ENCODE peak calls at places on chromosomes 5 and 9, in six cellular contexts. Z, X, O, R, Q and J are unnamed samples.

GRCh38 chr9:76456202-76456926 is 2.6 kb upstream of the GCNT1 start:
- DNase-seq in O (peak; percentile 90), X (peak; percentile 85), R (peak; percentile 71), Q (no peak), Z (peak; percentile 89), J (peak; percentile 21)

GRCh38 chr9:95447660-95448420 is 68.9 kb downstream of the PTCH1 start:
- DNase-seq in R (no peak), Q (no peak), X (no peak), O (no peak), Z (no peak), J (no peak)

GRCh38 chr9:99811598-99812383 is 9.9 kb upstream of the NR4A3 start:
- DNase-seq in O (no peak), Q (no peak), X (no peak), Z (no peak), R (no peak), J (no peak)

GRCh38 chr9:111118256-111118950 is 80.1 kb upstream of the LPAR1 start:
- DNase-seq in Z (no peak), X (no peak), O (no peak), R (peak; percentile 13), Q (no peak), J (no peak)

GRCh38 chr9:4207881-4208615 is 91.8 kb downstream of the GLIS3 start:
- DNase-seq in X (no peak), Z (no peak), O (no peak), Q (no peak), R (peak; percentile 59), J (no peak)

GRCh38 chr9:127557466-127557869 is 54.6 kb upstream of the STXBP1 start:
- DNase-seq in X (no peak), O (no peak), Z (no peak), Q (no peak), R (peak; percentile 71), J (no peak)

GRCh38 chr5:98341038-98341710 is 432.3 kb upstream of the RGMB start:
- DNase-seq in R (peak; percentile 73), O (no peak), Q (no peak), Z (no peak), X (no peak), J (no peak)

GRCh38 chr9:91758491-91758981 is 191.5 kb downstream of the ROR2 start:
- DNase-seq in O (peak; percentile 71), X (no peak), R (peak; percentile 70), Q (no peak), Z (peak; percentile 25), J (no peak)

GRCh38 chr5:33334829-33335228 is 105.9 kb upstream of the TARS1 start:
- DNase-seq in Q (no peak), R (no peak), X (no peak), O (no peak), Z (no peak), J (no peak)

GRCh38 chr5:161740433-161740832 is 54.9 kb downstream of the GABRA6 start:
- DNase-seq in O (no peak), Q (no peak), Z (no peak), R (no peak), X (no peak), J (no peak)

GRCh38 chr5:176822041-176822425 is 11.7 kb downstream of the UNC5A start:
- DNase-seq in Q (no peak), Z (no peak), R (no peak), O (no peak), X (no peak), J (no peak)

GRCh38 chr5:152187668-152188067 is 217.4 kb downstream of the NMUR2 start:
- DNase-seq in R (no peak), O (no peak), Q (no peak), X (no peak), Z (no peak), J (no peak)

GRCh38 chr9:22157831-22158230 is 148.7 kb upstream of the CDKN2B start:
- DNase-seq in Z (no peak), Q (no peak), X (no peak), R (no peak), O (no peak), J (no peak)

GRCh38 chr9:123007269-123007668 is 26.2 kb upstream of the GPR21 start:
- DNase-seq in R (no peak), O (no peak), Q (no peak), X (no peak), Z (no peak), J (no peak)

DNA sequence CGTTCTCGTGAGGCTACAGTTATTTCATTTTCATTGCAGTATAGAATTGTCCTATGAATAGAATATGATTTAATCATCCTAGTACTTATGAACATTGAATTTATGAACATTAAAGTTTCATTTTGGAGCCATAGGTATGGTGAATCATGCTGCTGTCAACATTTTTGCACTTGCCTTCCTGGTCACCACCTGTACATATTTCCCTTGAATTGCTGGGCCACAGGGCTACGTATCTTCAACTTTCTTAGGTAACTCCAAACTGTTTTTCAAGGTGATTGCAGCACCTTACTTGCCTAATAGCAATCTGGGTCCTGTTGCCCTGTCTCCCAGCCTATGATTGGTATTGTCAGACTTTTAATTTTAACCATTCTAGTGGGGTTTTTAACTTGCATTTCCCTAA is 6.5 kb upstream of the RNF145 start:
- DNase-seq in R (no peak), Q (no peak), X (no peak), Z (no peak), O (no peak), J (no peak)
- H3K4me1 ChIP-seq in R (no peaks in the 10 kb centered on the region), Q (no peaks in the 10 kb centered on the region), X (peaks cover 15% of the 10 kb centered on the region), Z (peaks cover under 1% of the 10 kb centered on the region), O (no peaks in the 10 kb centered on the region), J (no peaks in the 10 kb centered on the region)

DNA sequence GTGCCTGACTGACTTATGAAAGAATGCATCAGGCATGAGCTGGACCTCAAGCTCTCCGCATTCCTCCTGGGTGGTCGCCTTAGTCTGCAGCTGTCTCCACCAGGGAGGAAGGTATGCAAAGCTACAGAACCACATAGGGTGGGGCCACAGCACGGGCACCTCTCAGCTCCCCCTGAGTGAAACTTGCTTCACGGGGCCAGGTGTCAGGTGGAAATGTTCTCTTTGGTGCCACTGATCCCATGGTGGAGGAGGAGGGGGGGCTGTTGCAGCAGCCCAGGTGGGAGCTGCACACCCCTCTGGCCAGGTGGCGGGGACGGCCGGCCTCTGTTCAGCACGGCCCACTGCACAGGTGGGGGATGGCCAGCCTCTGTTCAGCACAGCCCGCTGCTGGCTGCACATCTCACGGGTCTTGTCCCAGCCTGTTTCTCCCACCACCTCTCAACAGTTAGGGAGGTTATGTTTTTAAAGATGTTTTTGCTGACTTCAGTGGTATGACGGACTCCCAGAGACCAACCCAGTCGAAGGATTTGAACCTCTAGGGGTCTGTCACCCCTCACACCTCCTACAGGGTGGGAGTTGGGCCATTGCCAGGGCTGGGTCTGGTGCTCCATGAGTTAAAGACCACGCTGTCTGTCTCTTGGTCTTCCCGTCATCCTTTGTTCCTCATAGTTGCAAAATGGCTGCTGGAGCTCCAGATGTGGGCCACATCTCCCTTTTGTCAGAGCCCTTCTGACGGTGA is 34.3 kb downstream of the MRPL36 start:
- DNase-seq in Q (no peak), Z (no peak), R (no peak), O (no peak), X (peak; percentile 58), J (no peak)
- H3K4me3 ChIP-seq in Q (no peak overlapping the region), Z (no peak overlapping the region), R (no peak overlapping the region), O (no peak overlapping the region), X (peak overlapping the region; percentile 11), J (no peak overlapping the region)

GRCh38 chr5:14810282-14810681 is 61.3 kb downstream of the ANKH start:
- DNase-seq in X (no peak), R (no peak), Z (no peak), Q (no peak), O (no peak), J (no peak)
- H3K4me1 ChIP-seq in X (peaks cover 38% of the 10 kb centered on the region), R (peaks cover 9% of the 10 kb centered on the region), Z (peaks cover 34% of the 10 kb centered on the region), Q (peaks cover 16% of the 10 kb centered on the region), O (no peaks in the 10 kb centered on the region), J (peaks cover 42% of the 10 kb centered on the region)

DNA sequence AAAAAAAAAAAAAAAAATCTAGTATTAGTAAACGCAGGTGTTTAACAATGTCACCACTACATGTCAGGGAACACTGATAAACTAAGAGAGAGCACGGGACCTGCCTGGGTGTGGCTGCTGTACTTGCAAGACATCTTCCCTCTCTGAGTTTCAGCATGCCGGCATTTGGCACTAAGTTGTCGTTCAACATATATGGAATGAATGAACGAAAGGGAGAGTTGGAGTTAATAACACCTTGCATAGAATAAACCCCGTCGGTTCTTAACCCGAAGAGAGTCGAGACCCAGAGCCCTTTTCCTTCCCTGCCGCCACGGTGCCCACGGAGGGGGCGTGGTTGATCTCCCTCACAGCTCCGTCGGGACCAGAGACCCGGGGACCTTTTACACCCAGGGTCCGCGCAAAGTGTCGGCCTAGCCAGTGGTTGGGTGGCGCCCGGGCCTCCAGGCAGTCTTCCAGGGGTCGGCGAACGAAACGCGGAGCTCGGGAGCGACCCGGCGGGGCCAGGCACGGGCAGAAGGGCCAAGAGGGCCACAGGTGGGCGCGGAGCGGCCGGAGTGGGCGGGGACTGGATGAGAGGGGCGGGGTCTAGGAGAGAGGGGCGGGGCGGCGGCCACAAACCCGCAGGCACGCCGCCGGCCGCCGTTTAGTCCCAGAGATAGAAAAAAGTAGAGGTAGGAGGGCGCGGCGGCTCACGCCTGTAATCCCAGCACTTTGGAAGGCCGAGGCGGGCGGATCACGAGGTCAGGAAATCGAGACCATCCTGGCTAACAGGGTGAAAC is 767 bp upstream of the RPL26L1 start:
- DNase-seq in R (peak; percentile 76), O (peak; percentile 79), Q (peak; percentile 33), X (peak; percentile 92), Z (peak; percentile 47), J (peak; percentile 13)
- H3K4me3 ChIP-seq in R (peak overlapping the region; percentile 52), O (peak overlapping the region; percentile 66), Q (peak overlapping the region; percentile 68), X (peak overlapping the region; percentile 86), Z (peak overlapping the region; percentile 99), J (peak overlapping the region; percentile 90)

GRCh38 chr5:114822885-114823284 is 346.8 kb downstream of the TRIM36 start:
- DNase-seq in R (no peak), Q (no peak), Z (no peak), O (no peak), X (no peak), J (no peak)
- H3K4me1 ChIP-seq in R (no peaks in the 10 kb centered on the region), Q (no peaks in the 10 kb centered on the region), Z (no peaks in the 10 kb centered on the region), O (no peaks in the 10 kb centered on the region), X (no peaks in the 10 kb centered on the region), J (no peaks in the 10 kb centered on the region)

DNA sequence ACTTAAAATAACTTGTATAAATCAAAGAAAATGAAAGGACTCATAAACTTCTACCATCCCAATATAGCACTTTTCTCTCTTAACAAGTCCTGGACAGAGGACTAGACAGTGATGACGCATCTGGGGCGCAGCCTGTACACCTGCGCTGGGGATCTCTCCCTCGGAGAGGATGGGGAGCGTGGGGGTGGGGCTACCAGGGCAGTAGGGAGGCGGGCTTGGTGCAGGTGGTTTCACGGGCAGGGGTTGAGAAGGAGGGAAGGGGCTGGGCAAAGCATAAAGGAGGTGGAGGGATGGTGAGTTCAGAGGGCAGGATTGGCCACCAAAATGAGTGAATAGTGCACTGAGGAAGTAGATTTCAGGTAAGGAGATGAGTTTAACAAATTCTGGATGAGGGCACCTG is 41.1 kb downstream of the STC2 start:
- DNase-seq in Z (no peak), R (no peak), O (no peak), X (no peak), Q (no peak), J (no peak)
- H3K4me3 ChIP-seq in Z (no peak overlapping the region), R (no peak overlapping the region), O (no peak overlapping the region), X (no peak overlapping the region), Q (no peak overlapping the region), J (no peak overlapping the region)

GRCh38 chr5:78399115-78399514 is 38.7 kb downstream of the SCAMP1 start:
- DNase-seq in X (no peak), Q (no peak), R (no peak), O (no peak), Z (no peak), J (no peak)
- H3K4me1 ChIP-seq in X (no peaks in the 10 kb centered on the region), Q (no peaks in the 10 kb centered on the region), R (no peaks in the 10 kb centered on the region), O (no peaks in the 10 kb centered on the region), Z (no peaks in the 10 kb centered on the region), J (no peaks in the 10 kb centered on the region)